ENCODE peak calls at places on chromosomes 13 and 19, in nine cellular contexts. Y, V, T, G, X, E, Z, L and R are unnamed samples.

GRCh38 chr13:24178847-24179845 is 18.6 kb downstream of the SPATA13 start:
- DNase-seq in Y (peak), V (no peak), T (no peak), G (no peak), X (no peak), E (no peak), Z (no peak), L (no peak), R (no peak)

GRCh38 chr19:39502640-39503417 is 4.1 kb downstream of the DLL3 start:
- DNase-seq in Y (no peak), V (no peak), T (peak), G (peak), X (peak), E (peak), Z (peak), L (no peak), R (peak)

GRCh38 chr19:17330546-17331253 is 4.0 kb downstream of the ANO8 start:
- DNase-seq in Y (no peak), V (no peak), T (no peak), G (no peak), X (no peak), E (no peak), Z (no peak), L (no peak), R (no peak)

GRCh38 chr19:18110833-18111232 is 13.3 kb downstream of the MAST3 start:
- DNase-seq in Y (no peak), V (no peak), T (no peak), G (no peak), X (peak), E (no peak), Z (no peak), L (no peak), R (no peak)

GRCh38 chr19:5743640-5744039 is 23.2 kb downstream of the CATSPERD start:
- DNase-seq in Y (no peak), V (no peak), T (no peak), G (no peak), X (no peak), E (no peak), Z (no peak), L (no peak), R (no peak)

GRCh38 chr19:38172001-38172400 is 52.0 kb downstream of the DPF1 start:
- DNase-seq in Y (no peak), V (no peak), T (no peak), G (no peak), X (no peak), E (no peak), Z (no peak), L (peak), R (no peak)

GRCh38 chr19:13056052-13056660 is 46.5 kb downstream of the LYL1 start:
- DNase-seq in Y (peak), V (no peak), T (no peak), G (no peak), X (peak), E (peak), Z (peak), L (no peak), R (no peak)

GRCh38 chr13:47415048-47415447 is 518.2 kb upstream of the HTR2A start:
- DNase-seq in Y (no peak), V (no peak), T (no peak), G (no peak), X (no peak), E (no peak), Z (no peak), L (no peak), R (no peak)

GRCh38 chr13:77565635-77566034 is 30.1 kb downstream of the SCEL start:
- DNase-seq in Y (peak), V (peak), T (peak), G (no peak), X (no peak), E (no peak), Z (no peak), L (no peak), R (no peak)

GRCh38 chr19:40827386-40828247 is 22.6 kb downstream of the CYP2A6 start:
- DNase-seq in Y (no peak), V (no peak), T (no peak), G (no peak), X (no peak), E (no peak), Z (no peak), L (no peak), R (no peak)

GRCh38 chr13:107590556-107590955 is 624.8 kb downstream of the LIG4 start:
- DNase-seq in Y (peak), V (no peak), T (no peak), G (no peak), X (no peak), E (no peak), Z (no peak), L (no peak), R (no peak)

GRCh38 chr19:46287585-46287984 is 9.3 kb upstream of the HIF3A start:
- DNase-seq in Y (no peak), V (no peak), T (peak), G (no peak), X (no peak), E (no peak), Z (no peak), L (no peak), R (no peak)

GRCh38 chr19:28409859-28410258 is 803.1 kb downstream of the UQCRFS1 start:
- DNase-seq in Y (no peak), V (no peak), T (no peak), G (no peak), X (no peak), E (no peak), Z (no peak), L (no peak), R (no peak)

GRCh38 chr19:57239982-57240310 is 486 bp upstream of the ZNF805 start:
- DNase-seq in Y (no peak), V (no peak), T (no peak), G (no peak), X (no peak), E (peak), Z (no peak), L (no peak), R (no peak)

GRCh38 chr19:10544753-10545251 is 1.1 kb downstream of the ATG4D start:
- DNase-seq in Y (no peak), V (no peak), T (no peak), G (no peak), X (no peak), E (no peak), Z (no peak), L (no peak), R (no peak)

GRCh38 chr13:97133955-97134354 is 88.2 kb upstream of the MBNL2 start:
- DNase-seq in Y (peak), V (no peak), T (no peak), G (no peak), X (no peak), E (no peak), Z (no peak), L (no peak), R (no peak)

GRCh38 chr13:80341771-80342271 is 895 bp upstream of the SPRY2 start:
- DNase-seq in Y (no peak), V (peak), T (no peak), G (no peak), X (peak), E (peak), Z (peak), L (peak), R (no peak)

GRCh38 chr19:19637523-19638251 is 5.8 kb downstream of the GMIP start:
- DNase-seq in Y (no peak), V (no peak), T (no peak), G (no peak), X (peak), E (no peak), Z (no peak), L (no peak), R (no peak)

GRCh38 chr13:24605923-24606372 is 74.3 kb upstream of the ATP12A start:
- DNase-seq in Y (no peak), V (no peak), T (peak), G (no peak), X (no peak), E (no peak), Z (no peak), L (no peak), R (no peak)

GRCh38 chr19:46394398-46394797 is 19.0 kb downstream of the CCDC8 start:
- DNase-seq in Y (no peak), V (no peak), T (no peak), G (no peak), X (no peak), E (no peak), Z (no peak), L (no peak), R (no peak)

GRCh38 chr19:991174-991931 is 7.2 kb downstream of the WDR18 start:
- DNase-seq in Y (no peak), V (no peak), T (no peak), G (peak), X (peak), E (no peak), Z (peak), L (no peak), R (no peak)